ENCODE peak calls at places on chromosome 2, in ten cellular contexts. One of them, this sample, is unnamed.

GRCh38 chr2:173669271-173669853 is 295.8 kb downstream of the SP3 start:
- DNase-seq in GM10248: no peak
- DNase-seq in chondrocyte: no peak
- DNase-seq in fibroblast of lung: no peak
- DNase-seq in body of pancreas: no peak
- DNase-seq in GM12865: no peak
- DNase-seq in spleen: no peak
- DNase-seq in lower lobe of right lung: no peak
- DNase-seq in ovary: no peak
- DNase-seq in NB4: no peak
- DNase-seq in this sample: no peak

GRCh38 chr2:105812180-105813044 is 67.7 kb downstream of the NCK2 start:
- DNase-seq in GM10248: peak
- DNase-seq in chondrocyte: no peak
- DNase-seq in fibroblast of lung: peak
- DNase-seq in body of pancreas: no peak
- DNase-seq in GM12865: peak
- DNase-seq in spleen: no peak
- DNase-seq in lower lobe of right lung: no peak
- DNase-seq in ovary: peak
- DNase-seq in NB4: no peak
- DNase-seq in this sample: peak

GRCh38 chr2:24489942-24490673 is 946 bp upstream of the NCOA1 start:
- DNase-seq in GM10248: no peak
- DNase-seq in chondrocyte: no peak
- DNase-seq in fibroblast of lung: peak
- DNase-seq in body of pancreas: peak
- DNase-seq in GM12865: no peak
- DNase-seq in spleen: no peak
- DNase-seq in lower lobe of right lung: no peak
- DNase-seq in ovary: peak
- DNase-seq in NB4: peak
- DNase-seq in this sample: no peak

GRCh38 chr2:40448476-40449079 is 3.3 kb downstream of the SLC8A1 start:
- DNase-seq in GM10248: no peak
- DNase-seq in chondrocyte: no peak
- DNase-seq in fibroblast of lung: peak
- DNase-seq in body of pancreas: no peak
- DNase-seq in GM12865: peak
- DNase-seq in spleen: no peak
- DNase-seq in lower lobe of right lung: no peak
- DNase-seq in ovary: no peak
- DNase-seq in NB4: peak
- DNase-seq in this sample: peak

GRCh38 chr2:109562421-109562820 is 51.3 kb downstream of the SEPTIN10 start:
- DNase-seq in GM10248: no peak
- DNase-seq in chondrocyte: no peak
- DNase-seq in fibroblast of lung: no peak
- DNase-seq in body of pancreas: no peak
- DNase-seq in GM12865: no peak
- DNase-seq in spleen: no peak
- DNase-seq in lower lobe of right lung: no peak
- DNase-seq in ovary: no peak
- DNase-seq in NB4: no peak
- DNase-seq in this sample: no peak

GRCh38 chr2:179963626-179964025 is 43.5 kb downstream of the CWC22 start:
- DNase-seq in GM10248: no peak
- DNase-seq in chondrocyte: no peak
- DNase-seq in fibroblast of lung: peak
- DNase-seq in body of pancreas: no peak
- DNase-seq in GM12865: no peak
- DNase-seq in spleen: no peak
- DNase-seq in lower lobe of right lung: no peak
- DNase-seq in ovary: no peak
- DNase-seq in NB4: no peak
- DNase-seq in this sample: no peak

GRCh38 chr2:6913415-6914157 is 3.6 kb upstream of the RNF144A start:
- DNase-seq in GM10248: no peak
- DNase-seq in chondrocyte: no peak
- DNase-seq in fibroblast of lung: no peak
- DNase-seq in body of pancreas: no peak
- DNase-seq in GM12865: peak
- DNase-seq in spleen: no peak
- DNase-seq in lower lobe of right lung: no peak
- DNase-seq in ovary: no peak
- DNase-seq in NB4: no peak
- DNase-seq in this sample: no peak

GRCh38 chr2:193251909-193252308 is 1057.2 kb upstream of the TMEFF2 start:
- DNase-seq in GM10248: no peak
- DNase-seq in chondrocyte: no peak
- DNase-seq in fibroblast of lung: no peak
- DNase-seq in body of pancreas: no peak
- DNase-seq in GM12865: no peak
- DNase-seq in spleen: no peak
- DNase-seq in lower lobe of right lung: no peak
- DNase-seq in ovary: no peak
- DNase-seq in NB4: no peak
- DNase-seq in this sample: no peak

GRCh38 chr2:49687873-49688272 is 533.6 kb upstream of the FSHR start:
- DNase-seq in GM10248: no peak
- DNase-seq in chondrocyte: no peak
- DNase-seq in fibroblast of lung: no peak
- DNase-seq in body of pancreas: no peak
- DNase-seq in GM12865: no peak
- DNase-seq in spleen: no peak
- DNase-seq in lower lobe of right lung: no peak
- DNase-seq in ovary: no peak
- DNase-seq in NB4: peak
- DNase-seq in this sample: no peak

DNA sequence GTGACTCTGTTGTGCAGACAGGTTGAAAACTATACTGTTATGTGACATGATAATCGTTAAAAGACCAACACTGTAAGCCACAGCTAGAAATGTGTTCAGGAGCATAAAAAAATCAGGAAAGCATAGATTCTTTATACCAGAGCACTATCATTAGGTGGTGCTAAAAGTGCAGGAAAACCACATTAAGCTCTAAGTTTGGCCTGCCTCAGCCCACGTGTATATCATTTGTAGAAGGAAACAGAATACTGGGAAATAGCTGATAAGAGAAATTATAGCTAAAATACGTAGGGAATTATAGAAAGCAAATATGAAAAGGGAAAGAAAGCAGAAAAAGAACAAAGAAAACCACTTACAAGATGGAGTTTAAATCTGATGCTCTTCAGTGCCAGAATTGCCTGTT is 26.5 kb upstream of the C2orf74 start:
- DNase-seq in GM10248: no peak
- DNase-seq in chondrocyte: no peak
- DNase-seq in fibroblast of lung: peak
- DNase-seq in body of pancreas: no peak
- DNase-seq in GM12865: no peak
- DNase-seq in spleen: no peak
- DNase-seq in lower lobe of right lung: no peak
- DNase-seq in ovary: no peak
- DNase-seq in NB4: peak
- DNase-seq in this sample: no peak
- TF ChIP-seq CTCF in GM10248: peak
- TF ChIP-seq CTCF in chondrocyte: peak
- TF ChIP-seq CTCF in fibroblast of lung: no peak
- TF ChIP-seq CTCF in body of pancreas: peak
- TF ChIP-seq CTCF in GM12865: no peak
- TF ChIP-seq CTCF in spleen: no peak
- TF ChIP-seq CTCF in lower lobe of right lung: peak
- TF ChIP-seq CTCF in ovary: no peak
- TF ChIP-seq CTCF in NB4: peak
- TF ChIP-seq CTCF in this sample: peak

DNA sequence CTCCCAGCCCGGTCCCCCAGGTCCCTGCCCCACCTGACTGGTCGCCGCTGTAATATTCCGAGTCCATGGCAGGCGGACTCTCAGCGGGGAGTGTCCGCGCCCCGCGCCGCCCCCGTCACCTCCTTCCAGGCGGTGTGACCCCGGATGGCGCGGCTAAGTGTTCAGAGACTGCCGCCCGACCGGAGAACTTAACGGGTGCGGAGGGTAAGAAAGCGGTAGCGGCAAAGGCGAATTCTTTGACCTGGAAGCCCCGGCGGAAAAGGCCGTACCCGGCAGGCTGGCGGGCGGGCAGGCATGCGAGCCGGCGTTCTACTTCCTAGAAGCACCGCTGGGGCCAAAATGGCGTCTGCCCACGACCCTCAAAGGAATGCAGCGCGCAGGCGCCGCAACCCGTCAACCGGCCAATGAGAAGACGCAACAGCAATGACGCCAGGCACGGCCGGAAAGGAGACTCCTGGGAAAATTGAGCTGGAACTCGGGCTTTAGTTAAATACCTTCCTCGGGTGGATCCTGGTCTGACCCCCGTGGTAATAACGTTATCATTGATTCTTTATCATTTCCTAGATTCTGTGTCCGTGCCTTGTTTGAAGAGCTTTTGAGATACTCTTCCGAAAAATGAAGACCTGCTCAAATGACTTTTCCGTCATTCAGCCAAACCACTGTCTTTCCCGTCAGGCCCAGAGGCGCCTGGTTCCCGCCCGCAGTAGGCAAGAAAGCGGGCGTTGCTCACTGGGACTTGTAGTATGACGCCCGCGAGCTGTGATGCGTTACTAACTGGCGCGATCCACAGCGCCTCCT is at the start of gene IWS1:
- DNase-seq in GM10248: peak
- DNase-seq in chondrocyte: peak
- DNase-seq in fibroblast of lung: peak
- DNase-seq in body of pancreas: peak
- DNase-seq in GM12865: peak
- DNase-seq in spleen: peak
- DNase-seq in lower lobe of right lung: peak
- DNase-seq in ovary: peak
- DNase-seq in NB4: peak
- DNase-seq in this sample: peak
- TF ChIP-seq CTCF in GM10248: no peak
- TF ChIP-seq CTCF in chondrocyte: peak
- TF ChIP-seq CTCF in fibroblast of lung: no peak
- TF ChIP-seq CTCF in body of pancreas: peak
- TF ChIP-seq CTCF in GM12865: peak
- TF ChIP-seq CTCF in spleen: peak
- TF ChIP-seq CTCF in lower lobe of right lung: peak
- TF ChIP-seq CTCF in ovary: peak
- TF ChIP-seq CTCF in NB4: no peak
- TF ChIP-seq CTCF in this sample: no peak

GRCh38 chr2:168245074-168245825 is 2.1 kb downstream of the STK39 start:
- DNase-seq in GM10248: no peak
- DNase-seq in chondrocyte: no peak
- DNase-seq in fibroblast of lung: peak
- DNase-seq in body of pancreas: no peak
- DNase-seq in GM12865: no peak
- DNase-seq in spleen: no peak
- DNase-seq in lower lobe of right lung: no peak
- DNase-seq in ovary: no peak
- DNase-seq in NB4: peak
- DNase-seq in this sample: no peak

GRCh38 chr2:168246072-168246482 is 1.3 kb downstream of the STK39 start:
- DNase-seq in GM10248: no peak
- DNase-seq in chondrocyte: no peak
- DNase-seq in fibroblast of lung: no peak
- DNase-seq in body of pancreas: no peak
- DNase-seq in GM12865: no peak
- DNase-seq in spleen: no peak
- DNase-seq in lower lobe of right lung: no peak
- DNase-seq in ovary: no peak
- DNase-seq in NB4: no peak
- DNase-seq in this sample: no peak

GRCh38 chr2:168246483-168247340 is 683 bp downstream of the STK39 start:
- DNase-seq in GM10248: peak
- DNase-seq in chondrocyte: no peak
- DNase-seq in fibroblast of lung: peak
- DNase-seq in body of pancreas: peak
- DNase-seq in GM12865: peak
- DNase-seq in spleen: peak
- DNase-seq in lower lobe of right lung: peak
- DNase-seq in ovary: peak
- DNase-seq in NB4: peak
- DNase-seq in this sample: peak

GRCh38 chr2:168244318-168244717 is 3.1 kb downstream of the STK39 start:
- DNase-seq in GM10248: no peak
- DNase-seq in chondrocyte: no peak
- DNase-seq in fibroblast of lung: peak
- DNase-seq in body of pancreas: peak
- DNase-seq in GM12865: peak
- DNase-seq in spleen: peak
- DNase-seq in lower lobe of right lung: no peak
- DNase-seq in ovary: no peak
- DNase-seq in NB4: peak
- DNase-seq in this sample: no peak

DNA sequence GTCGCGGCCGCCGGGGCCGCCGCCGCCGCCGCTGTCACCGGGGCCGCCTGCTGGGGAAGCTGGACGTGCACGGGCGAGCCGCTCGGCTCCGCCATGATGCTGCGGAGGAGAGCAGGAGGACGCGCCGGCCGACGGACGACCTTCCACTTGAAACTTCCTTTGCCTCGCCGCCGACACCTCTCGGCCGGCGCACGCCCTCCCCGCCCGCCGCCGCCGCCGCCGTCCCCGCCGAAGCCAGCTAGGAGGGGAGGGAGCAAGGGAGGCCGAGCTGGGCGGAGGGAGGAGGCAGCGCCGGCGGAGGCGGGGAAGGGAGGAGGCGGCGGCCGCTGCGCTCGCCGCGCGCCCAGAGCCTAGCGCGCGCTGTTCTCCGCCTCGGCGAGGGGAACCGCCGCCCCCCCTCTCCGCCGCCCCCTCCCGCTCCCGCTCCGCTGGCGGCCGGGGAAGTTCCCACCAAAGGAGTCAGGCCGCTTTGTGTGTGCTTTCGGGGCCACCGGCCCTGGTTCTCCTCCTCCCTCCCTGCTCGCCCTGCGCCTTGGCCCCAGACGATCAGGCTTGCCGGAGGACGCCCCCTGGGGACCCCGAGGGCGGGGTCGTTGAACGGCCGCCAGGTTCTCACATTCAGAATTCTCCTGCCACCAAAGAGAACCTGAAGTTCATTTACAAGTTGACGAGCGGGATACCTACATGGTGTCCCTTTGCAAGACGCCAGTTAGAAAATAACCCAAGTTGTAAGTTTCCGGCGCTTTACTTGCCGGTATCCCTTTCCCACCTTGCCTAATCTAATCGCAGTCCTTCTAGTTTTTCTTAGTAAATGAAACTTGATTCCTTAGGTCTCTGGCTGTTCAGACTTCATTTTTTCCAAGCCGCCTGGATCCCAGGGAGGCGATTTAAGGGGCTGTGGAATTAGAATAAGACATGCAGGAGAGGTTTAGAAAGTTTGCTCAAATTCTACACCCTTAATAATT is at the start of gene STK39:
- DNase-seq in GM10248: peak
- DNase-seq in chondrocyte: no peak
- DNase-seq in fibroblast of lung: peak
- DNase-seq in body of pancreas: peak
- DNase-seq in GM12865: peak
- DNase-seq in spleen: peak
- DNase-seq in lower lobe of right lung: peak
- DNase-seq in ovary: peak
- DNase-seq in NB4: peak
- DNase-seq in this sample: peak
- TF ChIP-seq CTCF in GM10248: no peak
- TF ChIP-seq CTCF in chondrocyte: peak
- TF ChIP-seq CTCF in fibroblast of lung: no peak
- TF ChIP-seq CTCF in body of pancreas: no peak
- TF ChIP-seq CTCF in GM12865: no peak
- TF ChIP-seq CTCF in spleen: no peak
- TF ChIP-seq CTCF in lower lobe of right lung: no peak
- TF ChIP-seq CTCF in ovary: no peak
- TF ChIP-seq CTCF in NB4: peak
- TF ChIP-seq CTCF in this sample: no peak

GRCh38 chr2:224360801-224361251 is 41.1 kb downstream of the FAM124B start:
- DNase-seq in GM10248: no peak
- DNase-seq in chondrocyte: no peak
- DNase-seq in fibroblast of lung: peak
- DNase-seq in body of pancreas: no peak
- DNase-seq in GM12865: no peak
- DNase-seq in spleen: no peak
- DNase-seq in lower lobe of right lung: no peak
- DNase-seq in ovary: no peak
- DNase-seq in NB4: no peak
- DNase-seq in this sample: no peak
- TF ChIP-seq CTCF in GM10248: no peak
- TF ChIP-seq CTCF in chondrocyte: no peak
- TF ChIP-seq CTCF in fibroblast of lung: no peak
- TF ChIP-seq CTCF in body of pancreas: no peak
- TF ChIP-seq CTCF in GM12865: no peak
- TF ChIP-seq CTCF in spleen: no peak
- TF ChIP-seq CTCF in lower lobe of right lung: no peak
- TF ChIP-seq CTCF in ovary: no peak
- TF ChIP-seq CTCF in NB4: no peak
- TF ChIP-seq CTCF in this sample: no peak